ENCODE peak calls at places on chromosomes 2 and 18, in six cellular contexts. F is IMR-90, A is neuronal stem cell, N is mesendoderm, H is H1, E is trophoblast cell. L is an unnamed sample.

GRCh38 chr2:238061310-238062202 is 755 bp downstream of the SCLY start:
- DNase-seq in F (peak), N (peak), E (peak), H (no peak), A (peak), L (peak)

GRCh38 chr2:68732036-68732435 is 2.6 kb upstream of the ARHGAP25 start:
- DNase-seq in F (no peak), N (peak), E (peak), A (no peak), H (no peak), L (no peak)

GRCh38 chr2:43220982-43221659 is 5.3 kb downstream of the ZFP36L2 start:
- DNase-seq in E (no peak), F (peak), A (peak), N (peak), H (no peak), L (peak)

GRCh38 chr18:50410008-50410407 is 35.2 kb downstream of the SKA1 start:
- DNase-seq in N (peak), A (no peak), E (no peak), F (no peak), H (no peak), L (no peak)

GRCh38 chr2:69946351-69947077 is 14.9 kb downstream of the ASPRV1 start:
- DNase-seq in F (peak), A (no peak), H (no peak), E (peak), N (no peak), L (no peak)

GRCh38 chr2:158457092-158457825 is 507 bp downstream of the PKP4 start:
- DNase-seq in F (peak), N (peak), A (peak), H (no peak), E (peak), L (peak)

GRCh38 chr2:82275599-82275998 is 1971.0 kb upstream of the LRRTM1 start:
- DNase-seq in N (no peak), F (no peak), E (no peak), A (no peak), H (no peak), L (no peak)

GRCh38 chr2:53970898-53971681 is at the start of gene PSME4:
- DNase-seq in F (peak), N (peak), A (peak), H (peak), E (peak), L (peak)

GRCh38 chr2:99348173-99348572 is 11.0 kb downstream of the EIF5B start:
- DNase-seq in A (no peak), F (no peak), H (no peak), N (no peak), E (no peak), L (no peak)

GRCh38 chr2:125455110-125455509 is 1200.8 kb upstream of the GYPC start:
- DNase-seq in A (no peak), F (peak), H (no peak), N (no peak), E (no peak), L (no peak)

GRCh38 chr2:45585267-45585861 is 25.7 kb downstream of the SRBD1 start:
- DNase-seq in A (no peak), F (peak), H (no peak), N (peak), E (peak), L (no peak)

GRCh38 chr2:212595036-212595654 is 56.5 kb upstream of the ERBB4 start:
- DNase-seq in A (no peak), N (peak), F (peak), E (peak), H (no peak), L (no peak)

GRCh38 chr2:40041983-40042382 is 262.9 kb upstream of the THUMPD2 start:
- DNase-seq in H (no peak), N (no peak), A (no peak), E (peak), F (peak), L (no peak)

GRCh38 chr2:43224131-43224570 is 2.3 kb downstream of the ZFP36L2 start:
- DNase-seq in A (peak), F (peak), H (no peak), N (peak), E (peak), L (peak)

GRCh38 chr18:60929966-60930365 is 403.3 kb upstream of the CDH20 start:
- DNase-seq in N (no peak), F (no peak), A (no peak), H (no peak), E (no peak), L (no peak)

GRCh38 chr2:28356095-28356911 is 36.4 kb upstream of the FOSL2 start:
- DNase-seq in A (no peak), E (peak), N (peak), F (peak), H (no peak), L (no peak)

GRCh38 chr2:85804583-85804982 is 50.8 kb downstream of the ATOH8 start:
- DNase-seq in E (peak), A (no peak), F (no peak), H (no peak), N (peak), L (no peak)

GRCh38 chr2:223944166-223944703 is 900 bp downstream of the WDFY1 start:
- DNase-seq in N (peak), H (no peak), F (no peak), A (peak), E (peak), L (peak)

GRCh38 chr2:170258382-170258781 is 80.4 kb downstream of the MYO3B start:
- DNase-seq in H (no peak), F (no peak), E (no peak), N (no peak), A (no peak), L (no peak)

GRCh38 chr2:64524604-64525322 is 635 bp downstream of the AFTPH start:
- DNase-seq in A (no peak), F (peak), E (peak), H (no peak), N (peak), L (peak)

GRCh38 chr2:220279840-220280239 is 652.4 kb downstream of the SLC4A3 start:
- DNase-seq in N (no peak), H (no peak), F (peak), A (no peak), E (peak), L (no peak)

GRCh38 chr2:170747921-170748320 is 22.3 kb upstream of the ERICH2 start:
- DNase-seq in F (peak), E (peak), H (no peak), N (no peak), A (no peak), L (no peak)

GRCh38 chr2:196468394-196468793 is 171.1 kb upstream of the CCDC150 start:
- DNase-seq in F (no peak), A (no peak), H (no peak), E (no peak), N (peak), L (no peak)

GRCh38 chr18:35519148-35519899 is 21.6 kb upstream of the INO80C start:
- DNase-seq in E (no peak), A (no peak), F (no peak), N (no peak), H (no peak), L (no peak)

GRCh38 chr2:128754246-128754724 is 435.6 kb upstream of the HS6ST1 start:
- DNase-seq in H (no peak), A (no peak), E (no peak), F (no peak), N (no peak), L (no peak)

GRCh38 chr2:166959556-166959955 is 71.3 kb downstream of the XIRP2 start:
- DNase-seq in E (no peak), A (no peak), N (no peak), H (no peak), F (no peak), L (no peak)

GRCh38 chr2:29304399-29304798 is 189.2 kb downstream of the CLIP4 start:
- DNase-seq in E (peak), H (no peak), A (no peak), N (no peak), F (no peak), L (no peak)

GRCh38 chr2:9797681-9798556 is 45.4 kb upstream of the TAF1B start:
- DNase-seq in E (peak), H (no peak), F (no peak), A (no peak), N (no peak), L (no peak)

GRCh38 chr2:141728886-141729285 is 401.9 kb downstream of the LRP1B start:
- DNase-seq in N (peak), E (no peak), H (no peak), A (no peak), F (no peak), L (peak)

GRCh38 chr18:9951022-9951859 is 37.4 kb downstream of the VAPA start:
- DNase-seq in N (peak), E (peak), A (peak), F (peak), H (no peak), L (peak)

GRCh38 chr2:239927424-239927981 is 97.6 kb downstream of the NDUFA10 start:
- DNase-seq in N (peak), F (peak), H (no peak), A (no peak), E (peak), L (peak)

GRCh38 chr2:218354045-218354444 is 2.6 kb upstream of the CATIP start:
- DNase-seq in F (no peak), E (no peak), N (no peak), H (no peak), A (no peak), L (no peak)

GRCh38 chr2:86105969-86106945 is at the start of gene PTCD3:
- DNase-seq in F (peak), A (peak), N (peak), H (peak), E (peak), L (peak)

GRCh38 chr2:217105733-217106649 is 246.1 kb upstream of the TNP1 start:
- DNase-seq in F (peak), H (no peak), A (no peak), N (peak), E (peak), L (no peak)

GRCh38 chr2:38207168-38207567 is 131.2 kb upstream of the CYP1B1 start:
- DNase-seq in H (no peak), A (no peak), E (no peak), F (no peak), N (no peak), L (no peak)

GRCh38 chr2:236171213-236172201 is 3.3 kb upstream of the GBX2 start:
- DNase-seq in F (no peak), E (no peak), H (no peak), N (peak), A (peak), L (peak)
- H3K9ac ChIP-seq in F (no peak), E (no peak), H (no peak), N (no peak), A (peak), L (no peak)

GRCh38 chr2:15810451-15811150 is 129.7 kb upstream of the MYCN start:
- DNase-seq in H (no peak), A (no peak), F (no peak), E (no peak), N (no peak), L (no peak)
- H2BK5ac ChIP-seq in H (no peak), A (peak), F (no peak), E (peak), N (no peak), L (no peak)

DNA sequence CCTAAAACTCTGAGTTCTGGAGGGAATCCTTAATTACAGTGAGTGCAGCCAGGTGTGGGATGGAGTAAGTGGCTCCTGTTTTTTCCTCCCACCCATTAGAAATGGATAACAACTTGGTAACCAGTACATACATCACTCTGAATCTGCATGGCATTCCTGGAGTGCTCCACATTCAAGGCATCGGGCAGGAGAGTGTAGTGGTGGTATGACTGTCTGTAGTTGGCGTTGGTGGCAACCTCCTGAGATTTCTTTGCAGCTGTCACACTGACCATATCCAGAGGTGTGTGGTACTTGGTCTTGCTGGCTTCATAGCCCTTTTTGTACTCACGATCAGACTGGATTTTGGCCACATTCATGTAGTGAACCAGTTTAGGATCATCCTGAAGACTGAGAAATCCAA is 68.3 kb downstream of the NEB start:
- DNase-seq in A (no peak), H (no peak), E (peak), N (peak), F (no peak), L (no peak)
- H3K9ac ChIP-seq in A (no peak), H (no peak), E (no peak), N (no peak), F (no peak), L (no peak)

DNA sequence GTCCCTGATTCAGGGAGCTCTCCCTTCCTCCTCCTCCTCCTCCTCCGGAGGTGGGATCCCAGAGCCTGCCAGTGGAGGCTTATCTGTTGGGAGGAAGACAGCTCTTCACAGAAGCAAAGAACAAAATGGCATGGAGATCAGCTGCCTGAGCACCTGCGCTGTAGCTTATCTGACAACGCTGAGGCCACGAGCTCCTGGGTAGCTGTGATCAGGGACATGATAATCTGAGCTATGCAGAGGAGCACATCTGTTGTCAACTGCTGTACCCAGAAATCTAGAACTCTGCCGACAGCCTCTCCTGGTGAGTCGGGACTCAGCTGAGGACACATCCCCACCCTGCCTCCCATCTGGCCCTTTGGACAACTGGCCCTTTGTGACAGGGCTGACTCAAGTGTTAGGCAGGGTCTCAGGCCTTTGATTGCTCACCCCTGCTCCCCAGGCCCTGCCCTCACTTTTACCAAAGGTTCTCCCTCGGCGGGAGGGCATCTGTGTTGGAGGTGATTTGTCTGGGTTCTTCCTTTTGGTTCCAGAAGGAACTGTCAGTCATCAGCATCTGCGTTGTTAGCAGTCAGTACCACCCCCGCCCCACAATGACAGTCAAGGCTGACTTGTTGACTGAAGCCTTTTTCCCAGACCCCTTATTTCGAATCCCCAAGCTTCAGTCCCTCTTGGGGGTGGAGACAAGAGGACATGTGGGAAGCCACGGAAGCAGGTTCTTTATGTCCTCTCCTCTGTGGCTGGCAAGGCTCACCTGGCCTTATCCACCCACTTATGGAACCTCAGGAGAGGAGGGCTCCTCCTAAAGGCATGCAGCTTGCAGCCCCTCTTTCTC is 5.9 kb upstream of the CNNM3 start:
- DNase-seq in N (no peak), H (no peak), E (no peak), F (no peak), A (no peak), L (no peak)
- H2BK5ac ChIP-seq in N (no peak), H (no peak), E (no peak), F (no peak), A (no peak), L (no peak)

GRCh38 chr2:145325485-145325884 is 805.6 kb upstream of the ZEB2 start:
- DNase-seq in E (no peak), A (no peak), F (no peak), H (no peak), N (no peak), L (no peak)
- H3K9ac ChIP-seq in E (no peak), A (no peak), F (no peak), H (no peak), N (no peak), L (no peak)

GRCh38 chr18:26863122-26863879 is 2.2 kb downstream of the AQP4 start:
- DNase-seq in E (no peak), N (peak), A (no peak), H (no peak), F (no peak), L (peak)
- H2BK5ac ChIP-seq in E (no peak), N (no peak), A (no peak), H (no peak), F (no peak), L (no peak)

L was measured in H9.